ENCODE peak calls at places on chromosomes 13 and 19, in seven cellular contexts. Z is fibroblast of the aortic adventitia; L is A549; E is MV-4-11; H is stimulated activated CD8-positive, alpha-beta memory T cell treated with anti-CD3 and anti-CD28 coated beads, Interleukin-7, amount 100 ng/mL, for 48 hours; N is activated CD8-positive, alpha-beta memory T cell treated with anti-CD3 and anti-CD28 coated beads, Interleukin-2, amount 50 U/mL, for 4 hours; Q is activated T-cell treated with anti-CD3 and anti-CD28 coated beads for 1 hour. D is an unnamed sample.

GRCh38 chr19:39084732-39085080 is 538 bp downstream of the ACP7 start:
- DNase-seq in Z (no peak), L (no peak), E (no peak), H (no peak), N (no peak), Q (no peak), D (no peak)

GRCh38 chr13:110640591-110641029 is 25.3 kb downstream of the NAXD start:
- DNase-seq in Z (no peak), L (no peak), E (no peak), H (no peak), N (no peak), Q (no peak), D (no peak)

GRCh38 chr13:104984296-104984818 is 1551.1 kb downstream of the EFNB2 start:
- DNase-seq in Z (peak), L (no peak), E (peak), H (no peak), N (peak), Q (no peak), D (peak)

GRCh38 chr19:3554254-3555083 is 2.9 kb downstream of the MFSD12 start:
- DNase-seq in Z (no peak), L (no peak), E (peak), H (no peak), N (no peak), Q (no peak), D (no peak)

GRCh38 chr13:44331446-44331845 is 42.2 kb upstream of the SERP2 start:
- DNase-seq in Z (no peak), L (no peak), E (no peak), H (no peak), N (no peak), Q (no peak), D (no peak)

GRCh38 chr13:94710881-94711560 is 1.3 kb downstream of the SOX21 start:
- DNase-seq in Z (no peak), L (peak), E (no peak), H (no peak), N (no peak), Q (no peak), D (no peak)

GRCh38 chr13:72164811-72165210 is 297.8 kb upstream of the DACH1 start:
- DNase-seq in Z (no peak), L (no peak), E (no peak), H (no peak), N (no peak), Q (no peak), D (no peak)

GRCh38 chr13:102799544-102800144 is 725 bp downstream of the BIVM start:
- DNase-seq in Z (peak), L (peak), E (no peak), H (no peak), N (peak), Q (no peak), D (no peak)